ENCODE peak calls at places on chromosome 9, in four cellular contexts. O is stomach, Z is fibroblast of lung, L is cardiac muscle cell. W is an unnamed sample.

GRCh38 chr9:114401344-114401743 is 13.6 kb upstream of the AKNA start:
- DNase-seq in L (no peak), Z (no peak), O (no peak), W (no peak)

GRCh38 chr9:127626752-127627493 is 14.8 kb downstream of the STXBP1 start:
- DNase-seq in O (no peak), L (no peak), Z (no peak), W (peak; percentile 48)

GRCh38 chr9:134633362-134634142 is 8.1 kb upstream of the COL5A1 start:
- DNase-seq in L (no peak), O (no peak), Z (no peak), W (no peak)

GRCh38 chr9:130912932-130913598 is 16.5 kb upstream of the QRFP start:
- DNase-seq in Z (peak; percentile 81), L (peak; percentile 59), O (no peak), W (no peak)

GRCh38 chr9:88915916-88916315 is 75.4 kb upstream of the S1PR3 start:
- DNase-seq in Z (no peak), L (no peak), O (no peak), W (no peak)

GRCh38 chr9:16060457-16061129 is 507.8 kb downstream of the CCDC171 start:
- DNase-seq in Z (no peak), O (no peak), L (no peak), W (no peak)

GRCh38 chr9:126113176-126113575 is 213.5 kb upstream of the MVB12B start:
- DNase-seq in O (peak; percentile 7), Z (no peak), L (no peak), W (no peak)

GRCh38 chr9:12972608-12973589 is 198.1 kb downstream of the LURAP1L start:
- DNase-seq in L (peak; percentile 74), O (peak; percentile 73), Z (no peak), W (peak; percentile 34)

GRCh38 chr9:121852646-121853616 is 201.5 kb downstream of the DAB2IP start:
- DNase-seq in O (no peak), Z (peak; percentile 62), L (peak; percentile 81), W (no peak)

GRCh38 chr9:9563817-9564216 is 1049.0 kb downstream of the PTPRD start:
- DNase-seq in Z (no peak), L (no peak), O (no peak), W (no peak)

GRCh38 chr9:131951905-131952304 is 127.8 kb downstream of the MED27 start:
- DNase-seq in O (no peak), L (peak; percentile 36), Z (peak; percentile 64), W (no peak)

GRCh38 chr9:447230-448025 is 232.8 kb downstream of the DOCK8 start:
- DNase-seq in O (no peak), L (peak; percentile 32), Z (no peak), W (no peak)

GRCh38 chr9:8943392-8943791 is 1143.8 kb upstream of the DMAC1 start:
- DNase-seq in O (no peak), L (no peak), Z (no peak), W (no peak)

GRCh38 chr9:33233659-33234335 is 6.2 kb upstream of the SPINK4 start:
- DNase-seq in L (peak; percentile 79), O (peak; percentile 96), Z (peak; percentile 96), W (peak; percentile 18)

GRCh38 chr9:124078641-124079040 is 67.1 kb downstream of the LHX2 start:
- DNase-seq in L (peak; percentile 65), O (no peak), Z (peak; percentile 39), W (no peak)

GRCh38 chr9:135732569-135733257 is 30.7 kb downstream of the KCNT1 start:
- DNase-seq in O (no peak), L (no peak), Z (no peak), W (no peak)

GRCh38 chr9:16133556-16134227 is 580.8 kb downstream of the CCDC171 start:
- DNase-seq in L (peak; percentile 76), Z (peak; percentile 69), O (no peak), W (peak; percentile 79)

GRCh38 chr9:79663299-79663698 is 91.5 kb downstream of the TLE4 start:
- DNase-seq in O (no peak), Z (peak; percentile 12), L (no peak), W (peak; percentile 9)

GRCh38 chr9:97412628-97413382 is 909 bp downstream of the TDRD7 start:
- DNase-seq in L (peak; percentile 6), O (no peak), Z (peak; percentile 4), W (no peak)

GRCh38 chr9:136433043-136433715 is 6.5 kb downstream of the INPP5E start:
- DNase-seq in Z (no peak), L (no peak), O (no peak), W (no peak)

GRCh38 chr9:21688108-21689102 is 114.0 kb upstream of the MTAP start:
- DNase-seq in L (peak; percentile 82), Z (peak; percentile 95), O (peak; percentile 47), W (no peak)

GRCh38 chr9:120942186-120943001 is 15.8 kb upstream of the TRAF1 start:
- DNase-seq in O (no peak), Z (no peak), L (no peak), W (no peak)

GRCh38 chr9:2469681-2470141 is 151.9 kb upstream of the VLDLR start:
- DNase-seq in O (peak; percentile 31), L (peak; percentile 51), Z (peak; percentile 57), W (no peak)

GRCh38 chr9:134325096-134325812 is 1.0 kb upstream of the RXRA start:
- DNase-seq in Z (peak; percentile 49), L (peak; percentile 50), O (peak; percentile 68), W (no peak)

GRCh38 chr9:83596899-83597504 is 25.9 kb upstream of the IDNK start:
- DNase-seq in Z (peak; percentile 23), O (no peak), L (peak; percentile 56), W (peak; percentile 54)

GRCh38 chr9:136133191-136133958 is 14.7 kb upstream of the TMEM250 start:
- DNase-seq in Z (peak; percentile 12), L (peak; percentile 39), O (no peak), W (peak; percentile 72)

GRCh38 chr9:37309136-37309535 is 113.4 kb upstream of the GRHPR start:
- DNase-seq in Z (no peak), O (no peak), L (peak; percentile 6), W (no peak)

GRCh38 chr9:131432597-131433301 is 38.9 kb downstream of the PRRC2B start:
- DNase-seq in Z (peak; percentile 93), O (no peak), L (peak; percentile 78), W (no peak)

DNA sequence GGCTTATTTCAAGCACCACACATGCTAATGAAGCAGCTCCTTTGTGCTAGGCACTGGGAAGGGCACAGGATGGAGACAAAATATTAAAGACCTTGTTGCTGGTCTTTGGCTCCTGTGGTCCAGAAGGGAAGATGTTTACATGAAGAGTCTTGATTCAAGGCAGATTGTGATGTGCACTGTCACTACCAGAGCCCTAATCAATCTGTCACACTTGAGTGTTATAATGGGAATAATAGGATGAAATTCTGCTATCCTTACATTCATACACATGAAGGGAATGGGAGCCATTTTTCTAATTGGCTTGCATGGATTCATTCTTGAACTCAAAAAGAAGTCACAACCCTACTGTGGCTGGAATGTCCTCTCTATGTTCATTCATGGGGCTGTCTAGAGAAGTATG is 203.0 kb downstream of the SEC61B start:
- DNase-seq in L (no peak), Z (no peak), O (no peak), W (no peak)
- TF ChIP-seq CTCF in L (no peak), Z (no peak), O (no peak), W (no peak)

GRCh38 chr9:137672907-137673791 is 54.3 kb downstream of the EHMT1 start:
- DNase-seq in L (peak; percentile 84), Z (peak; percentile 85), O (peak; percentile 53), W (peak; percentile 78)
- H3K4me1 ChIP-seq in L (peaks cover 29% of the 10 kb centered on the region), Z (peaks cover 2% of the 10 kb centered on the region), O (peaks cover 48% of the 10 kb centered on the region), W (peaks cover 20% of the 10 kb centered on the region)

GRCh38 chr9:111195779-111196178 is 134.2 kb downstream of the OR2K2 start:
- DNase-seq in O (no peak), L (peak; percentile 6), Z (no peak), W (no peak)
- H3K27ac ChIP-seq in O (no peak overlapping the region), L (no peak overlapping the region), Z (no peak overlapping the region), W (no peak overlapping the region)

GRCh38 chr9:65403721-65404120 is 118.7 kb upstream of the FOXD4L5 start:
- DNase-seq in O (no peak), L (no peak), Z (no peak), W (no peak)
- TF ChIP-seq CTCF in O (no peak), L (no peak), Z (no peak), W (no peak)

GRCh38 chr9:92745236-92745790 is 19.3 kb downstream of the BICD2 start:
- DNase-seq in Z (no peak), O (no peak), L (no peak), W (no peak)
- H3K4me1 ChIP-seq in Z (peaks cover 34% of the 10 kb centered on the region), O (peaks cover 69% of the 10 kb centered on the region), L (peaks cover 14% of the 10 kb centered on the region), W (peaks cover 23% of the 10 kb centered on the region)